ENCODE peak calls at places on chromosome 12, in nine cellular contexts. X is osteoblast, Y is BE2C, N is natural killer cell, G is adrenal gland, W is neural progenitor cell, P is K562, V is heart left ventricle, C is prostate gland. Z is an unnamed sample.

GRCh38 chr12:113658030-113658655 is 186.5 kb upstream of the LHX5 start:
- DNase-seq in W (no peak), N (no peak), X (no peak), G (no peak), C (no peak), Y (no peak), P (no peak), V (no peak), Z (no peak)

GRCh38 chr12:100337299-100337698 is 19.6 kb upstream of the SLC17A8 start:
- DNase-seq in W (no peak), X (no peak), G (no peak), V (no peak), P (no peak), Y (no peak), C (no peak), N (no peak), Z (no peak)

GRCh38 chr12:121214855-121215745 is 5.2 kb downstream of the P2RX4 start:
- DNase-seq in C (no peak), X (peak), G (peak), W (no peak), V (no peak), Y (no peak), N (no peak), P (no peak), Z (no peak)

GRCh38 chr12:85951823-85952222 is 77.7 kb downstream of the NTS start:
- DNase-seq in P (no peak), C (no peak), X (no peak), N (no peak), G (no peak), W (no peak), Y (no peak), V (no peak), Z (no peak)

GRCh38 chr12:131591714-131592709 is 118.9 kb upstream of the SFSWAP start:
- DNase-seq in G (no peak), V (no peak), X (peak), C (no peak), Y (no peak), W (no peak), P (peak), N (no peak), Z (no peak)

GRCh38 chr12:13218641-13219040 is 22.1 kb downstream of the EMP1 start:
- DNase-seq in P (no peak), W (no peak), N (no peak), C (no peak), G (no peak), X (no peak), V (no peak), Y (no peak), Z (no peak)

GRCh38 chr12:62910549-62911169 is 24.3 kb downstream of the PPM1H start:
- DNase-seq in X (no peak), G (no peak), C (no peak), P (peak), N (no peak), V (no peak), W (no peak), Y (no peak), Z (no peak)

GRCh38 chr12:89234324-89235114 is 117.8 kb downstream of the DUSP6 start:
- DNase-seq in C (no peak), G (no peak), V (no peak), W (no peak), P (no peak), Y (no peak), X (no peak), N (no peak), Z (no peak)

GRCh38 chr12:49008943-49009342 is 9.6 kb downstream of the PRKAG1 start:
- DNase-seq in W (no peak), C (no peak), N (no peak), G (no peak), V (no peak), Y (no peak), X (no peak), P (no peak), Z (no peak)

GRCh38 chr12:43444940-43445564 is 107.0 kb downstream of the ADAMTS20 start:
- DNase-seq in G (peak), W (peak), X (no peak), Y (peak), P (peak), C (peak), N (no peak), V (no peak), Z (no peak)

GRCh38 chr12:88472775-88473174 is 107.5 kb downstream of the KITLG start:
- DNase-seq in C (no peak), Y (no peak), P (no peak), V (no peak), N (no peak), W (no peak), X (no peak), G (no peak), Z (no peak)

GRCh38 chr12:38697290-38697689 is 208.1 kb downstream of the CPNE8 start:
- DNase-seq in C (no peak), N (no peak), X (no peak), G (no peak), W (no peak), V (no peak), Y (no peak), P (no peak), Z (no peak)

GRCh38 chr12:120402217-120402616 is 33.3 kb upstream of the MSI1 start:
- DNase-seq in G (peak), V (no peak), Y (no peak), C (no peak), X (peak), P (no peak), N (no peak), W (peak), Z (no peak)

GRCh38 chr12:26524862-26525465 is 308.0 kb downstream of the ITPR2 start:
- DNase-seq in N (no peak), X (no peak), V (no peak), Y (no peak), W (peak), G (peak), C (no peak), P (peak), Z (no peak)

GRCh38 chr12:93144109-93144508 is 215.0 kb upstream of the EEA1 start:
- DNase-seq in V (no peak), C (no peak), N (no peak), P (no peak), W (no peak), X (no peak), G (no peak), Y (no peak), Z (no peak)

GRCh38 chr12:5807090-5807414 is 138.0 kb downstream of the ANO2 start:
- DNase-seq in N (no peak), Y (no peak), W (no peak), V (no peak), X (no peak), G (no peak), C (no peak), P (no peak), Z (no peak)

GRCh38 chr12:52794479-52795331 is 1.2 kb downstream of the KRT3 start:
- DNase-seq in Y (no peak), N (no peak), W (no peak), G (no peak), P (peak), C (no peak), X (no peak), V (no peak), Z (no peak)

GRCh38 chr12:74283646-74284045 is 254.0 kb upstream of the ATXN7L3B start:
- DNase-seq in X (no peak), G (no peak), P (no peak), C (no peak), Y (no peak), W (no peak), N (no peak), V (no peak), Z (no peak)

GRCh38 chr12:120013659-120014380 is 24.8 kb downstream of the BICDL1 start:
- DNase-seq in W (no peak), V (no peak), G (no peak), P (peak), C (no peak), X (no peak), N (no peak), Y (no peak), Z (no peak)

GRCh38 chr12:126483145-126484068 is 1418.2 kb downstream of the AACS start:
- DNase-seq in G (no peak), W (peak), N (no peak), V (no peak), C (no peak), Y (peak), X (peak), P (no peak), Z (no peak)

GRCh38 chr12:459430-460258 is at the start of gene B4GALNT3:
- DNase-seq in W (peak), Y (peak), X (peak), V (peak), G (peak), P (peak), C (peak), N (peak), Z (peak)

GRCh38 chr12:4012977-4013968 is 140.1 kb upstream of the PARP11 start:
- DNase-seq in P (no peak), V (no peak), W (no peak), G (no peak), X (no peak), N (no peak), C (no peak), Y (no peak), Z (no peak)

GRCh38 chr12:115570271-115570777 is 707.2 kb downstream of the MED13L start:
- DNase-seq in G (no peak), V (no peak), X (peak), Y (peak), N (no peak), C (no peak), W (peak), P (no peak), Z (no peak)

GRCh38 chr12:43976027-43976426 is 140.1 kb downstream of the TMEM117 start:
- DNase-seq in W (no peak), P (no peak), V (no peak), Y (no peak), G (no peak), X (no peak), N (no peak), C (no peak), Z (no peak)

GRCh38 chr12:55664826-55665225 is 28.1 kb downstream of the OR10P1 start:
- DNase-seq in P (no peak), X (no peak), C (no peak), G (no peak), N (no peak), Y (no peak), W (no peak), V (no peak), Z (no peak)

GRCh38 chr12:77850698-77851097 is 20.0 kb downstream of the NAV3 start:
- DNase-seq in G (no peak), N (no peak), Y (no peak), P (no peak), C (no peak), X (no peak), V (no peak), W (no peak), Z (no peak)

GRCh38 chr12:110930348-110931314 is 10.3 kb upstream of the MYL2 start:
- DNase-seq in V (no peak), C (no peak), X (peak), G (no peak), P (no peak), W (no peak), N (no peak), Y (no peak), Z (no peak)

GRCh38 chr12:119669744-119670472 is 2.0 kb downstream of the PRKAB1 start:
- DNase-seq in C (peak), G (no peak), N (no peak), Y (no peak), W (no peak), V (no peak), X (peak), P (no peak), Z (no peak)

GRCh38 chr12:108798551-108799221 is 58.7 kb downstream of the SSH1 start:
- DNase-seq in C (no peak), V (no peak), G (no peak), N (no peak), P (no peak), W (no peak), X (no peak), Y (no peak), Z (no peak)

GRCh38 chr12:93776581-93777018 is 99.4 kb downstream of the CRADD start:
- DNase-seq in C (no peak), X (peak), N (no peak), G (no peak), P (no peak), V (no peak), Y (no peak), W (no peak), Z (no peak)

GRCh38 chr12:27014859-27015729 is 910 bp upstream of the TM7SF3 start:
- DNase-seq in C (no peak), W (no peak), Y (no peak), N (no peak), P (no peak), V (no peak), G (no peak), X (no peak), Z (no peak)

GRCh38 chr12:54428050-54429013 is 9.3 kb upstream of the ITGA5 start:
- DNase-seq in Y (no peak), X (peak), W (no peak), P (no peak), N (peak), C (no peak), G (no peak), V (peak), Z (no peak)

GRCh38 chr12:107360472-107360871 is 267.1 kb upstream of the CRY1 start:
- DNase-seq in Y (no peak), V (no peak), G (no peak), N (no peak), C (no peak), W (no peak), X (no peak), P (no peak), Z (no peak)

GRCh38 chr12:107360033-107360432 is 266.7 kb upstream of the CRY1 start:
- DNase-seq in V (no peak), C (no peak), G (no peak), N (no peak), W (no peak), X (no peak), P (no peak), Y (no peak), Z (no peak)

GRCh38 chr12:107356937-107357295 is 263.6 kb upstream of the CRY1 start:
- DNase-seq in N (no peak), P (no peak), V (no peak), C (no peak), Y (no peak), G (no peak), W (no peak), X (no peak), Z (no peak)

GRCh38 chr12:107361970-107362369 is 268.6 kb upstream of the CRY1 start:
- DNase-seq in P (no peak), G (no peak), C (no peak), V (no peak), Y (no peak), W (no peak), N (no peak), X (no peak), Z (no peak)

DNA sequence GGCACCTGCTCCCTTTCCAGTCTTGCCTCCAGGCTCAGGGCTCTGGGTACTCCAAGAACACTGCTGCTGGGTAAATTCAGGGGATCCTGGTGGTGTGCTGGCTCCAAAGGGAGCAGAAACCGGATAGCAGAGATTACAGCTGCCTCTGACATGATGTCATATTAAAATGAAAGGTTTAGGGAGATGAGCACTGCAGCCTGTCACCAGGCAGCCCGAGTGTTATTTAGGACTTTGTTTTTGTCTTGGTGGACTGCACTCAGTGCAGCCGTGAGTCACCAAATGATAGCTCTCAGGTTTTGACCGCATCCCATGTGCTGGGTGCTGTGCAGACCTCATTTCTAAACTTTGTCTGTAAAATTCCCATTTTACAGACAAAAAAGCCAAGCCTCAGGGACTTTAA is 266.0 kb upstream of the CRY1 start:
- DNase-seq in X (no peak), P (no peak), N (no peak), V (no peak), G (no peak), W (no peak), Y (no peak), C (no peak), Z (no peak)
- TF ChIP-seq CTCF in X (no peak), P (no peak), N (no peak), V (no peak), G (no peak), W (no peak), Y (no peak), C (no peak), Z (no peak)

GRCh38 chr12:30047499-30048262 is 263.9 kb upstream of the TMTC1 start:
- DNase-seq in N (no peak), Y (no peak), W (no peak), V (no peak), X (peak), G (peak), C (no peak), P (no peak), Z (no peak)
- TF ChIP-seq CTCF in N (no peak), Y (no peak), W (no peak), V (no peak), X (no peak), G (no peak), C (no peak), P (no peak), Z (no peak)

GRCh38 chr12:128644664-128645296 is 179.0 kb downstream of the SLC15A4 start:
- DNase-seq in G (peak), P (peak), N (peak), C (peak), Y (no peak), X (no peak), V (no peak), W (peak), Z (peak)
- TF ChIP-seq CTCF in G (peak), P (peak), N (peak), C (peak), Y (peak), X (no peak), V (peak), W (peak), Z (peak)

GRCh38 chr12:24280085-24280842 is 330.8 kb upstream of the SOX5 start:
- DNase-seq in G (no peak), V (no peak), C (no peak), W (no peak), P (no peak), X (no peak), N (no peak), Y (no peak), Z (no peak)

GRCh38 chr12:24285413-24285812 is 335.9 kb upstream of the SOX5 start:
- DNase-seq in C (no peak), N (no peak), Y (no peak), X (no peak), P (no peak), W (no peak), G (no peak), V (no peak), Z (no peak)
- TF ChIP-seq CTCF in C (no peak), N (no peak), Y (no peak), X (no peak), P (no peak), W (no peak), G (no peak), V (no peak), Z (no peak)

GRCh38 chr12:32301216-32301615 is 98.1 kb upstream of the FGD4 start:
- DNase-seq in W (no peak), X (no peak), P (no peak), V (no peak), C (no peak), Y (no peak), G (no peak), N (no peak), Z (no peak)

GRCh38 chr12:32303171-32303570 is 96.2 kb upstream of the FGD4 start:
- DNase-seq in X (no peak), C (no peak), Y (no peak), N (no peak), V (no peak), P (no peak), W (no peak), G (no peak), Z (no peak)

GRCh38 chr12:32302218-32302826 is 97.0 kb upstream of the FGD4 start:
- DNase-seq in X (peak), C (no peak), P (peak), Y (peak), N (no peak), W (peak), G (no peak), V (no peak), Z (peak)

GRCh38 chr12:32307352-32307751 is 92.0 kb upstream of the FGD4 start:
- DNase-seq in Y (no peak), C (no peak), W (no peak), G (no peak), N (no peak), P (no peak), X (no peak), V (no peak), Z (no peak)

GRCh38 chr12:32305163-32305562 is 94.2 kb upstream of the FGD4 start:
- DNase-seq in G (no peak), V (no peak), C (no peak), Y (no peak), X (peak), N (no peak), P (no peak), W (no peak), Z (no peak)
- TF ChIP-seq CTCF in G (no peak), V (peak), C (no peak), Y (peak), X (peak), N (peak), P (no peak), W (no peak), Z (no peak)

GRCh38 chr12:15716566-15716965 is 72.6 kb downstream of the EPS8 start:
- DNase-seq in V (no peak), P (no peak), G (no peak), N (no peak), Y (no peak), W (no peak), C (no peak), X (no peak), Z (no peak)

GRCh38 chr12:15717940-15718567 is 71.1 kb downstream of the EPS8 start:
- DNase-seq in P (no peak), V (no peak), C (no peak), N (no peak), G (no peak), X (no peak), Y (no peak), W (no peak), Z (no peak)

GRCh38 chr12:15720299-15720698 is 68.9 kb downstream of the EPS8 start:
- DNase-seq in N (no peak), V (no peak), X (no peak), P (no peak), G (no peak), W (no peak), Y (no peak), C (no peak), Z (no peak)

GRCh38 chr12:15721716-15722115 is 67.5 kb downstream of the EPS8 start:
- DNase-seq in P (no peak), N (no peak), G (no peak), Y (no peak), C (no peak), X (no peak), W (no peak), V (no peak), Z (no peak)

GRCh38 chr12:15719230-15719629 is 70.0 kb downstream of the EPS8 start:
- DNase-seq in P (no peak), G (no peak), N (no peak), V (no peak), Y (no peak), X (no peak), W (no peak), C (no peak), Z (no peak)
- TF ChIP-seq CTCF in P (no peak), G (no peak), N (no peak), V (no peak), Y (no peak), X (no peak), W (no peak), C (no peak), Z (no peak)

Z was measured in activated B cell treated with CpG ODN at 0.5 μM for 24 hours.